ENCODE peak calls at places on chromosome 21, in seven cellular contexts. One of them, this sample, is unnamed.

GRCh38 chr21:40717008-40717407 is 129.9 kb downstream of the DSCAM start:
- DNase-seq in mesendoderm: no peak
- DNase-seq in neuronal stem cell: no peak
- DNase-seq in H9: no peak
- DNase-seq in H1: no peak
- DNase-seq in mesenchymal stem cell: no peak
- DNase-seq in IMR-90: no peak
- DNase-seq in this sample: no peak

GRCh38 chr21:42401164-42401563 is 2.5 kb upstream of the UBASH3A start:
- DNase-seq in mesendoderm: peak
- DNase-seq in neuronal stem cell: no peak
- DNase-seq in H9: no peak
- DNase-seq in H1: no peak
- DNase-seq in mesenchymal stem cell: no peak
- DNase-seq in IMR-90: no peak
- DNase-seq in this sample: no peak

GRCh38 chr21:45279446-45280177 is 8.1 kb downstream of the POFUT2 start:
- DNase-seq in mesendoderm: no peak
- DNase-seq in neuronal stem cell: no peak
- DNase-seq in H9: peak
- DNase-seq in H1: no peak
- DNase-seq in mesenchymal stem cell: no peak
- DNase-seq in IMR-90: no peak
- DNase-seq in this sample: no peak

GRCh38 chr21:32884062-32884461 is 112.5 kb upstream of the PAXBP1 start:
- DNase-seq in mesendoderm: peak
- DNase-seq in neuronal stem cell: no peak
- DNase-seq in H9: peak
- DNase-seq in H1: peak
- DNase-seq in mesenchymal stem cell: no peak
- DNase-seq in IMR-90: no peak
- DNase-seq in this sample: no peak

GRCh38 chr21:33947451-33948095 is 32.0 kb upstream of the ATP5PO start:
- DNase-seq in mesendoderm: peak
- DNase-seq in neuronal stem cell: peak
- DNase-seq in H9: peak
- DNase-seq in H1: peak
- DNase-seq in mesenchymal stem cell: peak
- DNase-seq in IMR-90: peak
- DNase-seq in this sample: peak

GRCh38 chr21:38048241-38048640 is 132.0 kb upstream of the KCNJ6 start:
- DNase-seq in mesendoderm: no peak
- DNase-seq in neuronal stem cell: no peak
- DNase-seq in H9: no peak
- DNase-seq in H1: no peak
- DNase-seq in mesenchymal stem cell: no peak
- DNase-seq in IMR-90: no peak
- DNase-seq in this sample: no peak

GRCh38 chr21:42499430-42500106 is 3.5 kb upstream of the RSPH1 start:
- DNase-seq in mesendoderm: peak
- DNase-seq in neuronal stem cell: no peak
- DNase-seq in H9: no peak
- DNase-seq in H1: no peak
- DNase-seq in mesenchymal stem cell: no peak
- DNase-seq in IMR-90: no peak
- DNase-seq in this sample: no peak

GRCh38 chr21:41823906-41824305 is 55.2 kb downstream of the PRDM15 start:
- DNase-seq in mesendoderm: no peak
- DNase-seq in neuronal stem cell: no peak
- DNase-seq in H9: no peak
- DNase-seq in H1: no peak
- DNase-seq in mesenchymal stem cell: no peak
- DNase-seq in IMR-90: no peak
- DNase-seq in this sample: no peak

GRCh38 chr21:32480381-32480780 is 67.9 kb downstream of the EVA1C start:
- DNase-seq in mesendoderm: no peak
- DNase-seq in neuronal stem cell: no peak
- DNase-seq in H9: no peak
- DNase-seq in H1: no peak
- DNase-seq in mesenchymal stem cell: no peak
- DNase-seq in IMR-90: no peak
- DNase-seq in this sample: no peak

GRCh38 chr21:25133939-25134338 is 473.3 kb downstream of the MRPL39 start:
- DNase-seq in mesendoderm: no peak
- DNase-seq in neuronal stem cell: no peak
- DNase-seq in H9: no peak
- DNase-seq in H1: no peak
- DNase-seq in mesenchymal stem cell: no peak
- DNase-seq in IMR-90: peak
- DNase-seq in this sample: no peak

GRCh38 chr21:31282095-31282709 is 61.9 kb downstream of the TIAM1 start:
- DNase-seq in mesendoderm: no peak
- DNase-seq in neuronal stem cell: no peak
- DNase-seq in H9: no peak
- DNase-seq in H1: no peak
- DNase-seq in mesenchymal stem cell: peak
- DNase-seq in IMR-90: peak
- DNase-seq in this sample: peak

GRCh38 chr21:41745026-41745820 is 21.6 kb downstream of the RIPK4 start:
- DNase-seq in mesendoderm: no peak
- DNase-seq in neuronal stem cell: no peak
- DNase-seq in H9: no peak
- DNase-seq in H1: no peak
- DNase-seq in mesenchymal stem cell: no peak
- DNase-seq in IMR-90: no peak
- DNase-seq in this sample: no peak

GRCh38 chr21:24298040-24298439 is 1309.2 kb downstream of the MRPL39 start:
- DNase-seq in mesendoderm: no peak
- DNase-seq in neuronal stem cell: no peak
- DNase-seq in H9: no peak
- DNase-seq in H1: no peak
- DNase-seq in mesenchymal stem cell: no peak
- DNase-seq in IMR-90: no peak
- DNase-seq in this sample: no peak

GRCh38 chr21:21196087-21196486 is 197.9 kb downstream of the NCAM2 start:
- DNase-seq in mesendoderm: no peak
- DNase-seq in neuronal stem cell: no peak
- DNase-seq in H9: no peak
- DNase-seq in H1: no peak
- DNase-seq in mesenchymal stem cell: no peak
- DNase-seq in IMR-90: peak
- DNase-seq in this sample: no peak

GRCh38 chr21:21179619-21180336 is 181.6 kb downstream of the NCAM2 start:
- DNase-seq in mesendoderm: no peak
- DNase-seq in neuronal stem cell: no peak
- DNase-seq in H9: no peak
- DNase-seq in H1: no peak
- DNase-seq in mesenchymal stem cell: no peak
- DNase-seq in IMR-90: no peak
- DNase-seq in this sample: no peak

GRCh38 chr21:29293495-29293894 is 5.2 kb upstream of the BACH1 start:
- DNase-seq in mesendoderm: no peak
- DNase-seq in neuronal stem cell: no peak
- DNase-seq in H9: no peak
- DNase-seq in H1: no peak
- DNase-seq in mesenchymal stem cell: no peak
- DNase-seq in IMR-90: no peak
- DNase-seq in this sample: no peak

GRCh38 chr21:18153063-18153462 is 91.6 kb upstream of the CHODL start:
- DNase-seq in mesendoderm: no peak
- DNase-seq in neuronal stem cell: no peak
- DNase-seq in H9: no peak
- DNase-seq in H1: no peak
- DNase-seq in mesenchymal stem cell: peak
- DNase-seq in IMR-90: no peak
- DNase-seq in this sample: no peak

GRCh38 chr21:33800753-33801423 is 114.7 kb downstream of the ATP5PO start:
- DNase-seq in mesendoderm: no peak
- DNase-seq in neuronal stem cell: no peak
- DNase-seq in H9: no peak
- DNase-seq in H1: no peak
- DNase-seq in mesenchymal stem cell: no peak
- DNase-seq in IMR-90: no peak
- DNase-seq in this sample: no peak

GRCh38 chr21:44093761-44094160 is 13.4 kb upstream of the PWP2 start:
- DNase-seq in mesendoderm: no peak
- DNase-seq in neuronal stem cell: no peak
- DNase-seq in H9: no peak
- DNase-seq in H1: peak
- DNase-seq in mesenchymal stem cell: no peak
- DNase-seq in IMR-90: no peak
- DNase-seq in this sample: no peak

DNA sequence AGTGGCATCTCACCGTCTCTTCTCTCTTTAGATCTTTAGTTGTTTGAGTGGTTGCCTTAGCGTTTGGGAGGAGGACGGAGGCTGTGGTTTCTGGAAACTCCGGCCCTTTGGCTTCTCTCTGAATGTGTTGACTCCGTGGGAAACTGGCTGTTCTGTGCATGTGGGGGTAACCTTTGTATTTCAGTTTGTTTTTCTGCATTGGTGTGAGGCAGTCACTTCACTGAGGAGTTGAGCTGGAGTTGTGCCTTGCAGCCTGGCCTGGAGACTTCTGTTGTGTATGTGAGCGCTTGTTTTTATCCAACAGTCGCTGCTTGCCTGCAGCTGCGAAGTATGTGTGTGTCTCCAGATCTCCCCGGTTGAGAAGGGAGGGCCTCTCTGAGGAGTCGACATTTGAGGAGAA is 33.6 kb downstream of the CLDN14 start:
- DNase-seq in mesendoderm: no peak
- DNase-seq in neuronal stem cell: no peak
- DNase-seq in H9: no peak
- DNase-seq in H1: no peak
- DNase-seq in mesenchymal stem cell: no peak
- DNase-seq in IMR-90: no peak
- DNase-seq in this sample: no peak
- H3K4ac ChIP-seq in mesendoderm: no peak
- H3K4ac ChIP-seq in neuronal stem cell: no peak
- H3K4ac ChIP-seq in H9: no peak
- H3K4ac ChIP-seq in H1: no peak
- H3K4ac ChIP-seq in mesenchymal stem cell: no peak
- H3K4ac ChIP-seq in IMR-90: no peak
- H3K4ac ChIP-seq in this sample: no peak

DNA sequence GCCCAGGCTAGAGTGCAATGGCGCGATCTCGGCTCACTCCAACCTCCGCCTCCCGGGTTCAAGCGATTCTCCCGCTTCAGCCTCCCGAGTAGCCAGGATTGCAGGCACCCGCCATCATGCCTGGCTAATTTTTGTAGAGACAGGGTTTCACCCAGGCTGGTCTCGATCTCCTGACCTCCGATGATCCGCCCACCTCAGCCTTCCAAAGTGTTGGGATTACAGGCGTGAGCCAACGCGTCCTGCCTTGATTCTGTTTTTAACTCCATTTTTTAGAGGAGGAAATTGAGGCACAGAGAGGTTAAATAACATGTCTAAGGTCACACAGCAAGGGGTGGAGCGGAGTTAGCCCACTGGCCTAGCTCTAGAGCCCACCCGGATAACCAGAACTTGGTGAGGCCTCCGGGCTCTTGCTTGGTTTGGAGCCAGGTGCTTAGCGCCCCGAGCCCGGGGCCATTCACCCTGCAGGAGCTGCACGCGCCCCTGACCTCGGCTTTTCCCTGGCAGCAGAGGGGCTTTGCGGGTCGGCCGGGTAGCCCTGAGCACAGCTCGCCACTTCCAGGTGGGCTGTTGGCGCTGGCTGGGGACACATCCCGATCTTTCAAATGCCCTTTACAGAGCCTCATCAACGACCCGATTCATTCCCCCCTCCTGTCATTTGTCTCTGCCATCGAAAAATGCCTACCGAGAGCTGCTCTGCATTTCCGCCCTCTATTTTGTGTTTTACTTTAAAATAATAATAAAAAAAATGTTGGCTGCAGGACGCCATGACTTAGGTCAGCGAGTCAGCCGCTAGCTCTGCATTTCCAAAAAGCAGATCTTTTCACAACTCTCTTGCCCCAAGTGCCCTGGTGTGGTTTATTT is 11.2 kb downstream of the SIM2 start:
- DNase-seq in mesendoderm: no peak
- DNase-seq in neuronal stem cell: peak
- DNase-seq in H9: peak
- DNase-seq in H1: peak
- DNase-seq in mesenchymal stem cell: no peak
- DNase-seq in IMR-90: no peak
- DNase-seq in this sample: no peak
- H3K27ac ChIP-seq in mesendoderm: no peak
- H3K27ac ChIP-seq in neuronal stem cell: no peak
- H3K27ac ChIP-seq in H9: no peak
- H3K27ac ChIP-seq in H1: no peak
- H3K27ac ChIP-seq in mesenchymal stem cell: no peak
- H3K27ac ChIP-seq in IMR-90: no peak
- H3K27ac ChIP-seq in this sample: no peak

DNA sequence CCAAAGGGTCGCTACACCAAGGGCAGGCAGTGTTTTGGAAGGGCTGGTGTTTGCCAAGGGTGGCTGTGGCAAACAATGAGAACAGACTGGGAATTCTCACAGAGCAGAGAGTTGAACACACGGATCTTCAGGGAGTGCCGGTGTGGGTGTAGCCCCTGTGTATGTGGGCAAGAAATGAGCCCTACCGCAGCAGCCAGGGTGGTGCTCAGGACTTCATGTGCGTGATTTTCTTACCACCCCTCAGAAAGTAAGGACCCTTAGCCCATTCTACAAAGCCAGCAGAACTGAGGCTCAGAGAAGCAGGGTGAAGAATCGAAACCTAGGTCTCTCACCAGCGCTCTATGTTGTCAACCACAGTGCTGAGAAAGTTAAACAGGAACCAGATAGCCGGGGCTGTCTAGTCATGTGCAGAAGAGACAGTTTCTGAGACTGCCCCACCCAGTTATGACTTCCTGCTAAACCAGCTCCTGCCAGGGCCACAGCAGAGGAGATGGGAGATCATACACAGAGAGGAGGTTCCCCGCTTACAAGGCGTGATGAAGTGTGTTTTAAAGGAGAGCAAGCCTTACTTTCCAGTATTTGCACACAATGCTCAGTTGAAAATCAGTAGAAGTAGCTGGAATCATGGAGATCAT is 21.9 kb upstream of the MORC3 start:
- DNase-seq in mesendoderm: no peak
- DNase-seq in neuronal stem cell: no peak
- DNase-seq in H9: no peak
- DNase-seq in H1: no peak
- DNase-seq in mesenchymal stem cell: peak
- DNase-seq in IMR-90: peak
- DNase-seq in this sample: peak
- H3K4ac ChIP-seq in mesendoderm: no peak
- H3K4ac ChIP-seq in neuronal stem cell: no peak
- H3K4ac ChIP-seq in H9: no peak
- H3K4ac ChIP-seq in H1: no peak
- H3K4ac ChIP-seq in mesenchymal stem cell: no peak
- H3K4ac ChIP-seq in IMR-90: peak
- H3K4ac ChIP-seq in this sample: no peak

DNA sequence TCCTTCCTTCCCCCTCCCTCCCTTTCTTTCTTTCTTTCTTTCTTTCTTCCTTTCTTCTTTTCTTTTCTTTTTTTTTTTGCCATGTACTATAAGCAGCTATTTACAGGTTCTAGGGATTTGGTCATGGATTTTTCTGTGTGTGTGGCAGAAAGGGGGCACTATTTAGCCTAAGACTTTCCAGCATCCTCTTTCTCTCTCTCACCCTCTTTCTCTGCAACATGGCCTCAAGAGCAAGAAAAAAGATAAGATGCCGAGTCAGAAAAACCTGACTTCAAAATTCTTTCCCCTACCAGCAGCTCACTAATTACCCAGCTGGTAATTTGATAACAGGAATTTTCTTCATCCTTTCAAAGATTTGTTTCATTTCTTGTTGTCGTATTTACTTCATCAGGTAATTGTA is 458.3 kb upstream of the ADAMTS5 start:
- DNase-seq in mesendoderm: peak
- DNase-seq in neuronal stem cell: no peak
- DNase-seq in H9: peak
- DNase-seq in H1: no peak
- DNase-seq in mesenchymal stem cell: no peak
- DNase-seq in IMR-90: no peak
- DNase-seq in this sample: peak
- H3K27ac ChIP-seq in mesendoderm: no peak
- H3K27ac ChIP-seq in neuronal stem cell: no peak
- H3K27ac ChIP-seq in H9: no peak
- H3K27ac ChIP-seq in H1: no peak
- H3K27ac ChIP-seq in mesenchymal stem cell: peak
- H3K27ac ChIP-seq in IMR-90: no peak
- H3K27ac ChIP-seq in this sample: no peak